ENCODE peak calls at places on chromosomes 12 and 14, in nine cellular contexts. Y is HFFc6; R is cardiac fibroblast; W is Calu3; H is sigmoid colon; Z is kidney; K is adrenal gland; J is CD4-positive, alpha-beta memory T cell; Q is stimulated activated CD8-positive, alpha-beta memory T cell treated with anti-CD3 and anti-CD28 coated beads, Interleukin-4, amount 100 ng/mL, for 24 hours. I is an unnamed sample.
A peak's percentile ranks its signal among the peaks of the same experiment; 100 is the strongest.

GRCh38 chr12:74890237-74890599 is 319.4 kb downstream of the KCNC2 start:
- DNase-seq in Y (peak; percentile 90), R (peak; percentile 87), W (peak; percentile 52), H (no peak), Z (no peak), K (peak; percentile 41), J (no peak), Q (no peak), I (peak; percentile 73)

GRCh38 chr12:32134144-32134888 is 27.7 kb downstream of the BICD1 start:
- DNase-seq in Y (peak; percentile 63), R (peak; percentile 78), W (peak; percentile 19), H (no peak), Z (no peak), K (no peak), J (peak; percentile 17), Q (peak; percentile 12), I (no peak)

GRCh38 chr14:100102156-100102785 is 37.0 kb downstream of the EVL start:
- DNase-seq in Y (no peak), R (no peak), W (no peak), H (no peak), Z (no peak), K (no peak), J (no peak), Q (no peak), I (no peak)

GRCh38 chr12:67222302-67222701 is 46.9 kb upstream of the CAND1 start:
- DNase-seq in Y (peak; percentile 25), R (peak; percentile 29), W (peak; percentile 36), H (no peak), Z (no peak), K (no peak), J (no peak), Q (no peak), I (peak; percentile 4)

GRCh38 chr12:70661762-70662161 is 24.5 kb upstream of the PTPRB start:
- DNase-seq in Y (peak; percentile 95), R (peak; percentile 92), W (no peak), H (no peak), Z (no peak), K (no peak), J (no peak), Q (no peak), I (no peak)

GRCh38 chr12:95605875-95606274 is 54.6 kb upstream of the USP44 start:
- DNase-seq in Y (peak; percentile 16), R (peak; percentile 47), W (no peak), H (no peak), Z (no peak), K (peak; percentile 49), J (no peak), Q (no peak), I (no peak)

GRCh38 chr12:65824314-65824563 is at the start of gene HMGA2:
- DNase-seq in Y (no peak), R (peak; percentile 91), W (no peak), H (peak; percentile 64), Z (no peak), K (peak; percentile 22), J (no peak), Q (no peak), I (peak; percentile 78)

GRCh38 chr12:65539062-65539461 is 260.6 kb downstream of the MSRB3 start:
- DNase-seq in Y (no peak), R (no peak), W (no peak), H (no peak), Z (no peak), K (no peak), J (no peak), Q (no peak), I (no peak)

GRCh38 chr14:89956294-89957009 is 725 bp downstream of the TDP1 start:
- DNase-seq in Y (peak; percentile 91), R (peak; percentile 98), W (peak; percentile 54), H (peak; percentile 79), Z (peak; percentile 80), K (peak; percentile 87), J (peak; percentile 77), Q (peak; percentile 80), I (peak; percentile 22)

GRCh38 chr14:90545966-90546751 is 149.3 kb downstream of the CALM1 start:
- DNase-seq in Y (no peak), R (no peak), W (no peak), H (peak; percentile 88), Z (peak; percentile 70), K (peak; percentile 66), J (no peak), Q (no peak), I (no peak)

GRCh38 chr14:79510659-79511058 is 700.6 kb downstream of the DIO2 start:
- DNase-seq in Y (peak; percentile 10), R (peak; percentile 67), W (no peak), H (no peak), Z (no peak), K (no peak), J (no peak), Q (no peak), I (no peak)

GRCh38 chr14:64761441-64762043 is 57.3 kb downstream of the PLEKHG3 start:
- DNase-seq in Y (peak; percentile 19), R (no peak), W (peak; percentile 33), H (no peak), Z (no peak), K (no peak), J (no peak), Q (no peak), I (no peak)

GRCh38 chr14:24959791-24960331 is 90.1 kb downstream of the STXBP6 start:
- DNase-seq in Y (no peak), R (no peak), W (no peak), H (no peak), Z (no peak), K (no peak), J (no peak), Q (no peak), I (no peak)

GRCh38 chr14:91119556-91120311 is 5.9 kb downstream of the DGLUCY start:
- DNase-seq in Y (peak; percentile 79), R (peak; percentile 94), W (peak; percentile 16), H (no peak), Z (no peak), K (peak; percentile 40), J (no peak), Q (no peak), I (peak; percentile 81)

GRCh38 chr14:94548131-94548998 is 12.9 kb upstream of the SERPINA4 start:
- DNase-seq in Y (no peak), R (no peak), W (no peak), H (no peak), Z (no peak), K (no peak), J (no peak), Q (no peak), I (no peak)

GRCh38 chr14:94038921-94039629 is 12.9 kb downstream of the OTUB2 start:
- DNase-seq in Y (no peak), R (no peak), W (no peak), H (no peak), Z (no peak), K (no peak), J (no peak), Q (no peak), I (no peak)

GRCh38 chr12:111413442-111414086 is 7.8 kb downstream of the SH2B3 start:
- DNase-seq in Y (peak; percentile 92), R (peak; percentile 76), W (no peak), H (no peak), Z (peak; percentile 71), K (peak; percentile 65), J (no peak), Q (no peak), I (no peak)

GRCh38 chr12:6039894-6040601 is 84.4 kb downstream of the VWF start:
- DNase-seq in Y (peak; percentile 54), R (peak; percentile 82), W (peak; percentile 65), H (peak; percentile 69), Z (peak; percentile 68), K (peak; percentile 71), J (peak; percentile 55), Q (no peak), I (peak; percentile 57)

GRCh38 chr12:131894981-131895639 is 688 bp downstream of the ULK1 start:
- DNase-seq in Y (no peak), R (peak; percentile 12), W (no peak), H (peak; percentile 72), Z (peak; percentile 85), K (peak; percentile 52), J (no peak), Q (no peak), I (no peak)

GRCh38 chr14:69038449-69039286 is 59.6 kb upstream of the ACTN1 start:
- DNase-seq in Y (peak; percentile 89), R (peak; percentile 83), W (no peak), H (no peak), Z (no peak), K (no peak), J (no peak), Q (no peak), I (no peak)

GRCh38 chr12:34142430-34142829 is 120.1 kb downstream of the ALG10 start:
- DNase-seq in Y (no peak), R (no peak), W (no peak), H (no peak), Z (no peak), K (no peak), J (no peak), Q (no peak), I (no peak)

GRCh38 chr12:14261096-14261495 is 104.4 kb upstream of the ATF7IP start:
- DNase-seq in Y (no peak), R (no peak), W (no peak), H (no peak), Z (no peak), K (no peak), J (no peak), Q (no peak), I (no peak)

GRCh38 chr14:25150934-25151790 is 101.2 kb upstream of the STXBP6 start:
- DNase-seq in Y (peak; percentile 77), R (peak; percentile 70), W (no peak), H (no peak), Z (no peak), K (no peak), J (peak; percentile 5), Q (no peak), I (peak; percentile 6)

GRCh38 chr12:50764861-50765324 is 992 bp downstream of the ATF1 start:
- DNase-seq in Y (peak; percentile 22), R (peak; percentile 65), W (no peak), H (peak; percentile 74), Z (no peak), K (peak; percentile 63), J (peak; percentile 47), Q (no peak), I (no peak)

GRCh38 chr12:43066471-43066870 is 476.9 kb upstream of the PRICKLE1 start:
- DNase-seq in Y (no peak), R (peak; percentile 5), W (no peak), H (no peak), Z (no peak), K (no peak), J (no peak), Q (no peak), I (no peak)

GRCh38 chr12:89882051-89882450 is 173.4 kb upstream of the ATP2B1 start:
- DNase-seq in Y (no peak), R (peak; percentile 27), W (no peak), H (no peak), Z (no peak), K (no peak), J (no peak), Q (no peak), I (no peak)

GRCh38 chr14:93430889-93431670 is at the start of gene UNC79:
- DNase-seq in Y (no peak), R (peak; percentile 2), W (no peak), H (no peak), Z (no peak), K (peak; percentile 25), J (no peak), Q (no peak), I (no peak)

GRCh38 chr14:63951025-63951424 is 98.2 kb downstream of the SYNE2 start:
- DNase-seq in Y (no peak), R (no peak), W (no peak), H (no peak), Z (no peak), K (no peak), J (no peak), Q (no peak), I (no peak)

GRCh38 chr12:121300083-121300819 is 3.7 kb upstream of the CAMKK2 start:
- DNase-seq in Y (no peak), R (no peak), W (no peak), H (no peak), Z (no peak), K (no peak), J (no peak), Q (no peak), I (no peak)

GRCh38 chr14:92513966-92514843 is 624 bp downstream of the RIN3 start:
- DNase-seq in Y (no peak), R (peak; percentile 40), W (peak; percentile 26), H (peak; percentile 74), Z (peak; percentile 77), K (peak; percentile 52), J (peak; percentile 25), Q (no peak), I (no peak)

GRCh38 chr14:65169351-65169750 is 67.0 kb upstream of the MAX start:
- DNase-seq in Y (peak; percentile 18), R (peak; percentile 89), W (no peak), H (no peak), Z (no peak), K (no peak), J (no peak), Q (no peak), I (no peak)